ENCODE peak calls at places on chromosomes 11 and 22, in six cellular contexts. Y is stomach, P is transverse colon, J is IMR-90, R is esophagus muscularis mucosa, F is thyroid gland. E is an unnamed sample.

GRCh38 chr11:134734894-134735293 is 322.9 kb upstream of the B3GAT1 start:
- DNase-seq in R (no peak), J (no peak), P (no peak), Y (no peak), F (no peak), E (peak; percentile 7)

GRCh38 chr11:12377824-12378593 is 638 bp downstream of the PARVA start:
- DNase-seq in J (peak; percentile 71), P (peak; percentile 86), F (peak; percentile 77), R (peak; percentile 92), Y (peak; percentile 73), E (peak; percentile 90)

GRCh38 chr11:67055812-67056211 is 835 bp upstream of the RHOD start:
- DNase-seq in J (peak; percentile 15), F (peak; percentile 75), P (no peak), Y (peak; percentile 37), R (no peak), E (no peak)

GRCh38 chr11:113690619-113691569 is 15.2 kb downstream of the TMPRSS5 start:
- DNase-seq in P (peak; percentile 80), J (peak; percentile 32), Y (peak; percentile 75), R (no peak), F (no peak), E (peak; percentile 79)

GRCh38 chr11:12131943-12132789 is 21.8 kb downstream of the MICAL2 start:
- DNase-seq in P (no peak), J (no peak), R (no peak), Y (no peak), F (no peak), E (no peak)

GRCh38 chr11:107898270-107898669 is 30.0 kb upstream of the RAB39A start:
- DNase-seq in P (no peak), F (no peak), R (no peak), Y (no peak), J (peak; percentile 63), E (no peak)

GRCh38 chr11:134200688-134201087 is 23.1 kb downstream of the NCAPD3 start:
- DNase-seq in R (no peak), F (no peak), P (no peak), Y (no peak), J (peak; percentile 59), E (no peak)

GRCh38 chr11:17573526-17573925 is 26.5 kb downstream of the OTOG start:
- DNase-seq in J (no peak), Y (no peak), P (no peak), F (no peak), R (no peak), E (no peak)

GRCh38 chr22:35227248-35227647 is 30.0 kb upstream of the HMGXB4 start:
- DNase-seq in J (no peak), Y (no peak), R (no peak), P (no peak), F (no peak), E (no peak)

GRCh38 chr22:27436591-27436990 is 365.0 kb downstream of the MN1 start:
- DNase-seq in R (no peak), Y (no peak), P (no peak), F (no peak), J (no peak), E (no peak)

GRCh38 chr11:130763087-130763980 is 152.9 kb downstream of the SNX19 start:
- DNase-seq in F (no peak), J (peak; percentile 22), Y (peak; percentile 47), P (no peak), R (no peak), E (no peak)

GRCh38 chr11:92332986-92333385 is 108.4 kb downstream of the FAT3 start:
- DNase-seq in P (no peak), R (no peak), J (peak; percentile 81), Y (no peak), F (no peak), E (no peak)

GRCh38 chr11:47577460-47578041 is 1.2 kb downstream of the KBTBD4 start:
- DNase-seq in P (no peak), R (no peak), Y (no peak), F (no peak), J (no peak), E (no peak)
- H3K4me3 ChIP-seq in P (peak overlapping the region; percentile 97), R (peak overlapping the region; percentile 87), Y (no peak overlapping the region), F (no peak overlapping the region), J (peak overlapping the region; percentile 54), E (no peak overlapping the region)

GRCh38 chr11:2931416-2931746 is 2.2 kb upstream of the PHLDA2 start:
- DNase-seq in P (no peak), J (no peak), F (no peak), Y (no peak), R (no peak), E (no peak)
- TF ChIP-seq POLR2A in P (no peak), J (peak; percentile 43), F (no peak), Y (no peak), R (no peak), E (no peak)

GRCh38 chr22:49417833-49418232 is 409.8 kb downstream of the BRD1 start:
- DNase-seq in P (no peak), R (no peak), J (no peak), F (no peak), Y (no peak), E (no peak)
- H3K9me3 ChIP-seq in P (no peaks in the 10 kb centered on the region), R (peaks cover 20% of the 10 kb centered on the region), J (peaks cover 54% of the 10 kb centered on the region), F (no peaks in the 10 kb centered on the region), Y (peaks cover 18% of the 10 kb centered on the region), E (no peaks in the 10 kb centered on the region)

GRCh38 chr11:128093689-128094088 is 493.7 kb downstream of the ETS1 start:
- DNase-seq in J (no peak), F (no peak), Y (no peak), R (no peak), P (no peak), E (no peak)
- H3K4me3 ChIP-seq in J (no peak overlapping the region), F (no peak overlapping the region), Y (no peak overlapping the region), R (no peak overlapping the region), P (no peak overlapping the region), E (no peak overlapping the region)

GRCh38 chr11:115503083-115503885 is 931 bp downstream of the CADM1 start:
- DNase-seq in J (peak; percentile 71), F (peak; percentile 80), P (peak; percentile 61), R (no peak), Y (peak; percentile 69), E (peak; percentile 78)
- TF ChIP-seq POLR2A in J (no peak), F (no peak), P (no peak), R (no peak), Y (no peak), E (no peak)

GRCh38 chr22:49064836-49065235 is 762.8 kb downstream of the BRD1 start:
- DNase-seq in F (no peak), Y (no peak), R (no peak), J (no peak), P (no peak), E (no peak)
- H3K9me3 ChIP-seq in F (no peaks in the 10 kb centered on the region), Y (no peaks in the 10 kb centered on the region), R (no peaks in the 10 kb centered on the region), J (peaks cover 25% of the 10 kb centered on the region), P (no peaks in the 10 kb centered on the region), E (no peaks in the 10 kb centered on the region)

DNA sequence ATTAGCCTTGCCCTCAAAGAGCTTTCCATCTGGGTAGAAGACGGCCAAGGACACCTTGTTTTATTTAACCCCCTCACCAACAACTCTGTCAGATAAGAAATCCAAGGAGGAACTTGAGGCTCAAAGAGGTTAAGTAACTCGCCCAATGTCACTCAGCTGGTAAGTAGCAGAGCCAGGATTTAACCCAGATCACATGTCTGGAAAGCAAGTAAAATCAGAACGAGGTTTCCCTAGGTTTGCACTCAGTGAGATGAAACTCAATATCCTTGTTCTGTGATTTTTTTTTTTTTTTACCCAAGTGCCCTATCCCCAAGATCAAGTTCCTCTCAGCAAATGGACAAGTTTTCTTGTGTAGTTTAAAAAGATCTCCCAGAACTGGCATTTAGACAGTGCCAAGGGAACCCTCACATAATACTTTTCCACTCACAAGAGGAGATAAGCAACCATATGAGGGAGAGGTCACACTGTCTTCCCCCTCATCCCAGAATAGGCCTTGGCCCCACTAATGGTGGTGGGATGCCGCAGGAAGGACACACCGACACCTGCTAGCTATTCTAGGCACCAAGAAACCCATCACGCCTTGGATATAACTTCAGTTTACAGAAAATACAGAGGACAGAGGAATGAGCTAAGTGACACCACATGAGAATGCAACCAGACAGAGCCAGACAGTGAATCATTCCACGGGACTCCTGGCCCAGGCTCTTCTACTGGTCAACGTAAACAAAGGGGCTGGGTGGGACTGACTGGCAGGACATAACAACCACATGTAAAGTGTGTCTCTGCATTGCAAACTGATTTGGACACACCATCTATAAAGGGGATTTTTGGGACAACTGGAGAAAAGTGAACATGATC is 8.6 kb upstream of the ARAP1 start:
- DNase-seq in R (no peak), J (peak; percentile 84), F (no peak), Y (no peak), P (no peak), E (no peak)
- H3K4me3 ChIP-seq in R (no peak overlapping the region), J (no peak overlapping the region), F (no peak overlapping the region), Y (no peak overlapping the region), P (no peak overlapping the region), E (no peak overlapping the region)

GRCh38 chr11:120911943-120912342 is 112.0 kb upstream of the TBCEL start:
- DNase-seq in P (no peak), F (no peak), R (no peak), Y (no peak), J (no peak), E (no peak)
- TF ChIP-seq POLR2A in P (no peak), F (no peak), R (no peak), Y (no peak), J (no peak), E (no peak)

DNA sequence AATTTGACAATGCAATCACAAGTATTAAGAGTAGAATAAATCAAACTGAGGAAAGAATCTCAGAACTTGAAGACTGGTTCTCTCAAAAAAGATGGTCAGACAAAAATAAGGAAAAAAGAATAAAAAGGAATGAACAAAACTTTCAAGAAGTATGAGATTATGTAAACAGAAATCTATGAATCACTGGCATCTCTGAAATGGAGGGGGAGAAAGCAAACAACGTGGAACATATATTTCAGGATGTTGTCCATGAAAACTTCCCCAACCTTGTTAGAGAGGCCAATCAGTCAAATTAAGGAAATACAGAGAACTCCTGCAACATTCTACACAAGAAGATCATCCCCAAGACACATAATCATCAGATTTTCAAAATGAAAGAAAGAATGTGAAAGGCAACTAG is 235.7 kb downstream of the SBF2 start:
- DNase-seq in F (no peak), J (peak; percentile 64), Y (no peak), R (no peak), P (no peak), E (no peak)
- H3K9me3 ChIP-seq in F (no peaks in the 10 kb centered on the region), J (peaks cover 5% of the 10 kb centered on the region), Y (peaks cover 12% of the 10 kb centered on the region), R (peaks cover 11% of the 10 kb centered on the region), P (peaks cover 6% of the 10 kb centered on the region), E (no peaks in the 10 kb centered on the region)

GRCh38 chr11:115869780-115870431 is 365.7 kb upstream of the CADM1 start:
- DNase-seq in J (peak; percentile 51), P (peak; percentile 15), R (no peak), F (no peak), Y (no peak), E (peak; percentile 15)
- H3K4me3 ChIP-seq in J (no peak overlapping the region), P (no peak overlapping the region), R (no peak overlapping the region), F (no peak overlapping the region), Y (no peak overlapping the region), E (no peak overlapping the region)